ENCODE peak calls at places on chromosomes 11 and 22, in four cellular contexts. A, B, M and I are unnamed samples.

GRCh38 chr11:18775492-18776292 is 15.9 kb downstream of the PTPN5 start:
- DNase-seq in A (peak), B (no peak), M (peak), I (peak)

GRCh38 chr22:27913162-27913741 is 5.8 kb downstream of the PITPNB start:
- DNase-seq in A (no peak), M (no peak), B (no peak), I (no peak)

GRCh38 chr11:88552377-88553029 is 215.0 kb upstream of the CTSC start:
- DNase-seq in B (no peak), A (no peak), M (no peak), I (peak)

GRCh38 chr11:10885703-10886363 is 28.0 kb upstream of the ZBED5 start:
- DNase-seq in A (no peak), B (peak), M (no peak), I (peak)

GRCh38 chr11:85755285-85755684 is 55.7 kb downstream of the SYTL2 start:
- DNase-seq in M (no peak), A (no peak), B (no peak), I (no peak)

GRCh38 chr22:46193898-46194310 is 43.6 kb downstream of the PPARA start:
- DNase-seq in A (no peak), B (no peak), M (no peak), I (no peak)

GRCh38 chr11:19919050-19919561 is 206.5 kb downstream of the NAV2 start:
- DNase-seq in M (no peak), B (peak), A (peak), I (peak)

GRCh38 chr11:103968685-103969084 is 67.8 kb upstream of the DDI1 start:
- DNase-seq in A (no peak), M (no peak), B (no peak), I (no peak)

GRCh38 chr22:37808294-37808657 is 542 bp downstream of the GCAT start:
- DNase-seq in B (no peak), M (no peak), A (no peak), I (no peak)

GRCh38 chr11:253886-254270 is 17.1 kb downstream of the PSMD13 start:
- DNase-seq in M (no peak), A (no peak), B (no peak), I (no peak)

GRCh38 chr22:40206561-40206960 is 28.8 kb downstream of the TNRC6B start:
- DNase-seq in B (no peak), A (no peak), M (no peak), I (no peak)